ENCODE peak calls at places on chromosome 22, in six cellular contexts. T is spleen, F is hepatocyte, R is Peyer's patch, M is PC-3, D is keratinocyte. Q is an unnamed sample. For H3K36me3, the result is how much of the 10 kb centered on the place peaks cover.

GRCh38 chr22:30015846-30016245 is 64.4 kb upstream of the HORMAD2 start:
- DNase-seq in R (no peak), D (no peak), M (peak), F (no peak), T (no peak), Q (no peak)

GRCh38 chr22:31440681-31441080 is 41.3 kb downstream of the DRG1 start:
- DNase-seq in M (no peak), F (no peak), T (no peak), R (no peak), D (no peak), Q (no peak)

GRCh38 chr22:44968736-44969135 is 41.1 kb downstream of the PHF21B start:
- DNase-seq in M (peak), F (no peak), T (no peak), D (no peak), R (no peak), Q (no peak)

GRCh38 chr22:30457964-30458363 is 13.9 kb downstream of the SEC14L3 start:
- DNase-seq in M (peak), F (no peak), T (no peak), D (no peak), R (no peak), Q (no peak)

GRCh38 chr22:42299586-42300285 is 29.3 kb upstream of the TCF20 start:
- DNase-seq in F (peak), R (peak), M (no peak), D (no peak), T (peak), Q (peak)

GRCh38 chr22:17198188-17199130 is 20.8 kb downstream of the ADA2 start:
- DNase-seq in M (no peak), F (peak), T (no peak), D (no peak), R (no peak), Q (peak)

GRCh38 chr22:23833911-23834317 is 4.9 kb downstream of the DERL3 start:
- DNase-seq in R (peak), T (peak), D (no peak), M (no peak), F (no peak), Q (no peak)

GRCh38 chr22:40541300-40541699 is 95.2 kb downstream of the MRTFA start:
- DNase-seq in F (no peak), R (no peak), D (peak), M (peak), T (no peak), Q (no peak)

GRCh38 chr22:34833982-34834510 is 231.9 kb upstream of the ISX start:
- DNase-seq in F (no peak), R (no peak), D (no peak), M (no peak), T (no peak), Q (no peak)

GRCh38 chr22:49807780-49808708 is 19.6 kb downstream of the BRD1 start:
- DNase-seq in D (no peak), F (no peak), T (no peak), M (no peak), R (peak), Q (peak)

GRCh38 chr22:42271906-42272305 is 1.5 kb upstream of the TCF20 start:
- DNase-seq in R (peak), D (no peak), M (no peak), T (peak), F (no peak), Q (no peak)

GRCh38 chr22:31490496-31490925 is 869 bp upstream of the EIF4ENIF1 start:
- DNase-seq in F (peak), R (peak), D (no peak), M (peak), T (peak), Q (peak)

GRCh38 chr22:30970356-30970746 is 1.3 kb downstream of the TUG1 start:
- DNase-seq in M (no peak), D (no peak), T (no peak), R (no peak), F (no peak), Q (no peak)

GRCh38 chr22:48719978-48720661 is 1107.6 kb downstream of the BRD1 start:
- DNase-seq in M (no peak), R (no peak), D (no peak), T (peak), F (no peak), Q (no peak)

GRCh38 chr22:44181033-44181911 is 547 bp downstream of the PARVG start:
- DNase-seq in F (no peak), T (peak), R (peak), M (peak), D (no peak), Q (no peak)

GRCh38 chr22:50587407-50587806 is 4.8 kb upstream of the CHKB start:
- DNase-seq in T (peak), D (no peak), M (no peak), F (no peak), R (no peak), Q (no peak)

GRCh38 chr22:48488149-48488551 is 1339.5 kb downstream of the BRD1 start:
- DNase-seq in M (no peak), D (no peak), T (peak), R (peak), F (peak), Q (no peak)

GRCh38 chr22:39947488-39948216 is 12.5 kb upstream of the TMA7B start:
- DNase-seq in T (no peak), M (no peak), F (no peak), D (no peak), R (no peak), Q (peak)

GRCh38 chr22:30265851-30266444 is 703 bp downstream of the OSM start:
- DNase-seq in R (peak), M (no peak), D (no peak), F (no peak), T (peak), Q (no peak)

GRCh38 chr22:30921108-30921507 is 47.5 kb downstream of the MORC2 start:
- DNase-seq in T (no peak), M (no peak), F (no peak), R (peak), D (no peak), Q (no peak)

GRCh38 chr22:29524440-29525191 is 28.9 kb downstream of the THOC5 start:
- DNase-seq in D (no peak), R (peak), M (peak), T (peak), F (peak), Q (peak)

GRCh38 chr22:39906207-39906606 is 5.3 kb downstream of the GRAP2 start:
- DNase-seq in F (no peak), M (no peak), D (no peak), R (no peak), T (no peak), Q (no peak)

GRCh38 chr22:25070870-25071465 is 118.5 kb downstream of the KIAA1671 start:
- DNase-seq in T (no peak), D (no peak), R (no peak), M (no peak), F (no peak), Q (peak)

GRCh38 chr22:40401981-40402406 is 31.6 kb downstream of the SGSM3 start:
- DNase-seq in D (no peak), T (no peak), R (no peak), M (no peak), F (no peak), Q (no peak)

GRCh38 chr22:33302049-33302545 is 243.9 kb upstream of the SYN3 start:
- DNase-seq in M (peak), T (peak), R (peak), F (peak), D (peak), Q (peak)

GRCh38 chr22:25069758-25070461 is 117.4 kb downstream of the KIAA1671 start:
- DNase-seq in T (no peak), F (no peak), M (no peak), D (no peak), R (no peak), Q (peak)

GRCh38 chr22:32535531-32536190 is 61.0 kb downstream of the FBXO7 start:
- DNase-seq in M (no peak), D (no peak), F (no peak), T (no peak), R (no peak), Q (no peak)

GRCh38 chr22:18113680-18114394 is 3.2 kb downstream of the TUBA8 start:
- DNase-seq in T (peak), M (no peak), R (no peak), F (no peak), D (no peak), Q (no peak)

GRCh38 chr22:44363214-44363979 is 50.6 kb upstream of the SHISAL1 start:
- DNase-seq in R (peak), F (peak), T (peak), M (peak), D (peak), Q (no peak)

GRCh38 chr22:25388866-25389540 is 169.6 kb downstream of the CRYBB2 start:
- DNase-seq in F (no peak), T (peak), D (no peak), R (no peak), M (no peak), Q (no peak)

GRCh38 chr22:25747245-25747944 is 5.4 kb downstream of the MYO18B start:
- DNase-seq in D (no peak), T (no peak), F (peak), R (peak), M (no peak), Q (no peak)

GRCh38 chr22:16961477-16962186 is 46.4 kb downstream of the GAB4 start:
- DNase-seq in T (no peak), D (no peak), R (no peak), M (no peak), F (no peak), Q (no peak)

GRCh38 chr22:20792966-20793332 is 19.0 kb downstream of the SERPIND1 start:
- DNase-seq in D (no peak), R (no peak), M (no peak), F (no peak), T (no peak), Q (peak)

GRCh38 chr22:17084554-17085276 is at the start of gene IL17RA:
- DNase-seq in D (peak), R (peak), M (peak), F (peak), T (peak), Q (peak)

GRCh38 chr22:40436460-40437431 is 66.4 kb downstream of the SGSM3 start:
- DNase-seq in R (peak), F (peak), M (peak), D (no peak), T (no peak), Q (peak)

GRCh38 chr22:19524170-19525115 is at the start of gene CLDN5:
- DNase-seq in M (no peak), R (peak), T (peak), D (no peak), F (no peak), Q (peak)
- H3K4me3 ChIP-seq in M (no peak), R (peak), T (peak), D (peak), F (peak), Q (peak)

GRCh38 chr22:27872488-27872887 is 46.6 kb downstream of the PITPNB start:
- DNase-seq in T (no peak), F (no peak), D (no peak), R (no peak), M (no peak), Q (no peak)

GRCh38 chr22:27873476-27873875 is 45.6 kb downstream of the PITPNB start:
- DNase-seq in F (no peak), D (no peak), R (no peak), M (no peak), T (no peak), Q (no peak)

GRCh38 chr22:27870234-27871191 is 48.5 kb downstream of the PITPNB start:
- DNase-seq in R (no peak), T (no peak), F (peak), D (no peak), M (no peak), Q (no peak)

GRCh38 chr22:27868738-27869282 is 50.2 kb downstream of the PITPNB start:
- DNase-seq in D (no peak), T (no peak), M (no peak), F (peak), R (no peak), Q (no peak)

GRCh38 chr22:27871306-27872014 is 47.6 kb downstream of the PITPNB start:
- DNase-seq in D (no peak), M (no peak), F (no peak), R (no peak), T (no peak), Q (no peak)
- H3K36me3 ChIP-seq in D (under half), M (under half), F (under half), R (under half), T (under half), Q (under half)

DNA sequence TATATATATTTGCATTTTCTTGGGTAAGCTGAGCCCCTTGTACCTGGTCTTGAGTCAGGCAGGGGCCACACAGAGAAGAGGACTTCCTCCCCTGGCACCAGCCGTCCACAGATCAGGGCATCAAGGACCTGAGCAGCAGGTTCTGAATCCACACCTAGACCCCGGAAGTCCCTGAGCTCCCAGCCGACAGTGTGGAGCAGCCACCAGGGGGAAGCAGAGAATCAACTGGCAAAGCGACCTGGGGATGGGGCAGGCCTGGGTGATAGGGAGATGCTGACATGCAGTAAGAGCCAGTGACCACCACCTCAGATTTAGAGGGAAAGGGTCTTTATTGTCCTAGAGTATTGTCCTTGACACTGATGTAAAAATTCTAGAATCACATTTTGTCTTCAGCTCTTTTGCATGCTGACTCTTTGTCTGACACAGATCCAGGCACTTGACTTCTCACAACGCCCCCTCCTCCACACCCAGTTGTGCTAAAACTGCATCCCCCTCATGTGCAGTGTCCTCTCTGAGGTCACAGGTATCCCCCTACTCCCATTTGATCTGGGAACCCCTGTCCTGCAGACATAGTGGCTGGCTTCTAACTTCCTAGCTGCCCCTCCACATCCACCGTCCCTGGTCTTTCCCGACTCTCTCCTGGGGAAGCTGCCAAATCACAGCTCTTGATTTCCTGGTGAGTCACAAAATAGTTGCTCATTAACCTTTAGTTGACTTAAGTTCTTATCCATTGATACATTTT is 109.3 kb downstream of the GGTLC2 start:
- DNase-seq in M (peak), D (no peak), R (peak), F (peak), T (peak), Q (peak)
- TF ChIP-seq CTCF in M (peak), D (peak), R (peak), F (peak), T (peak), Q (peak)

DNA sequence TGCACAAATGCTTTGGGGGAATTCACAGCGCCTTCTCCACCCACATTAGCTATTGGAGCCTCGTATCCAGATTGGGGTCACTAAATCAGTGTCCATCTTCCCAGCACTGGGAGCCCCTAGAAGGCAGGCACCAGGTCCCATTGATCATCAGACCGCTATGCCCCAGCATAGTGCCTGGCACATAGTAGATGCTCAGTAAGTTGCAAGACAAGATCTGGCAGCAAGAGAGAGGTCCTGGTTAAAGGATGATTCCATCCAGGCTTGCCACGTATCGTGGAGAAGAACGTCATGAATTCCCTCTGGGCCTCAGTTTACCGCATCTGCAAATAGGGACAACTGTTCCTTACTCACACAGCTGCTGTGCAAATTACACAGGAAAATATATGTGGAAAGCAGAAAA is 1.7 kb downstream of the TMEM184B start:
- DNase-seq in T (no peak), M (no peak), F (no peak), R (no peak), D (no peak), Q (no peak)
- H3K4me3 ChIP-seq in T (peak), M (peak), F (no peak), R (no peak), D (no peak), Q (no peak)

GRCh38 chr22:36322602-36322915 is 65.2 kb downstream of the MYH9 start:
- DNase-seq in R (no peak), D (no peak), F (no peak), M (no peak), T (no peak), Q (no peak)

GRCh38 chr22:36323855-36324331 is 63.9 kb downstream of the MYH9 start:
- DNase-seq in F (no peak), R (no peak), D (no peak), T (no peak), M (no peak), Q (peak)

GRCh38 chr22:36320553-36320952 is 67.2 kb downstream of the MYH9 start:
- DNase-seq in R (no peak), D (no peak), M (no peak), T (no peak), F (no peak), Q (no peak)

GRCh38 chr22:36323182-36323854 is 64.4 kb downstream of the MYH9 start:
- DNase-seq in T (no peak), D (no peak), F (no peak), R (peak), M (no peak), Q (peak)

GRCh38 chr22:36321797-36322601 is 65.8 kb downstream of the MYH9 start:
- DNase-seq in T (peak), R (no peak), F (no peak), M (no peak), D (no peak), Q (no peak)
- H3K36me3 ChIP-seq in T (half or more), R (under half), F (under half), M (half or more), D (half or more), Q (half or more)

GRCh38 chr22:46815896-46816721 is 53.7 kb downstream of the TBC1D22A start:
- DNase-seq in D (no peak), M (peak), R (no peak), F (no peak), T (peak), Q (no peak)
- TF ChIP-seq CTCF in D (no peak), M (no peak), R (no peak), F (no peak), T (no peak), Q (no peak)